ENCODE peak calls at places on chromosomes 1 and 21, in eight cellular contexts. J, U, T, F, C, V, W and I are unnamed samples.

GRCh38 chr1:221670081-221670480 is 71.8 kb downstream of the DUSP10 start:
- DNase-seq in J (no peak), U (no peak), T (no peak), F (no peak), C (no peak), V (no peak), W (no peak), I (no peak)

GRCh38 chr1:243939167-243939848 is 89.3 kb upstream of the AKT3 start:
- DNase-seq in J (no peak), U (no peak), T (peak; percentile 59), F (no peak), C (peak; percentile 24), V (no peak), W (no peak), I (no peak)

GRCh38 chr1:228781161-228781771 is 46.0 kb downstream of the RHOU start:
- DNase-seq in J (no peak), U (no peak), T (no peak), F (peak; percentile 92), C (peak; percentile 28), V (no peak), W (no peak), I (no peak)

GRCh38 chr1:47198214-47198613 is 8.4 kb upstream of the PDZK1IP1 start:
- DNase-seq in J (no peak), U (no peak), T (no peak), F (no peak), C (no peak), V (no peak), W (no peak), I (no peak)

GRCh38 chr1:31524196-31524967 is 51.9 kb upstream of the TINAGL1 start:
- DNase-seq in J (no peak), U (no peak), T (no peak), F (no peak), C (no peak), V (no peak), W (no peak), I (no peak)

GRCh38 chr1:112818990-112819689 is 104.0 kb upstream of the PPM1J start:
- DNase-seq in J (no peak), U (no peak), T (no peak), F (no peak), C (peak; percentile 62), V (no peak), W (no peak), I (peak; percentile 25)

GRCh38 chr1:226901421-226901820 is 31.0 kb downstream of the PSEN2 start:
- DNase-seq in J (no peak), U (no peak), T (no peak), F (no peak), C (no peak), V (no peak), W (no peak), I (no peak)

GRCh38 chr1:225441314-225442119 is 13.7 kb upstream of the LBR start:
- DNase-seq in J (peak; percentile 68), U (no peak), T (peak; percentile 72), F (no peak), C (no peak), V (no peak), W (no peak), I (no peak)

GRCh38 chr1:200654660-200655059 is 15.0 kb downstream of the DDX59 start:
- DNase-seq in J (peak; percentile 54), U (no peak), T (no peak), F (no peak), C (no peak), V (no peak), W (no peak), I (no peak)

GRCh38 chr21:32529679-32530078 is 55.6 kb downstream of the TCP10L start:
- DNase-seq in J (no peak), U (no peak), T (no peak), F (no peak), C (no peak), V (no peak), W (no peak), I (no peak)

GRCh38 chr1:47443530-47444316 is 5.9 kb downstream of the FOXD2 start:
- DNase-seq in J (no peak), U (no peak), T (no peak), F (no peak), C (no peak), V (no peak), W (no peak), I (no peak)

GRCh38 chr1:53765656-53766055 is 26.7 kb upstream of the GLIS1 start:
- DNase-seq in J (no peak), U (no peak), T (no peak), F (no peak), C (peak; percentile 30), V (no peak), W (no peak), I (no peak)

DNA sequence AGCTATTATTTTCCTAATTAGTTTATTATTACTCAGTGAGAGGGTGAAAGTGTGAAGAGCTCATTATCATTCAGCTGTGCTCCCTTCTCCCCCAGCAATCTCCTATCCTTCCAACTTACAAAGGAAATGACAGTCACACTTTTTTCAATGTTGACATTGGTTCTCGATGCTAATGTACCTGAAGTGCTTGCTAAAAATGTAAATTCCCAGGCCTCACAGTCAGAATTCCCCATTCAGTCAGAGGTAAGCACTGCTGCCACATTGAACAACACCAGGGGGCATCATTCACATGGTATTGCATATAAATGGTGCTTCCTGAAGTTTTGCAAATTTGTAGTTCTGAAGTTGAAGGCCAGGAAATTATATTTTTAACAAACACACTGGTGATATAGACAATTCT is 132.7 kb upstream of the FOXD3 start:
- DNase-seq in J (no peak), U (no peak), T (peak; percentile 16), F (no peak), C (no peak), V (no peak), W (no peak), I (no peak)
- TF ChIP-seq CTCF in J (peak; percentile 35), U (no peak), T (no peak), F (no peak), C (no peak), V (no peak), W (no peak), I (no peak)

GRCh38 chr1:67759692-67760029 is 73.6 kb downstream of the GNG12 start:
- DNase-seq in J (no peak), U (no peak), T (no peak), F (no peak), C (no peak), V (no peak), W (no peak), I (no peak)
- H3K4me3 ChIP-seq in J (no peak overlapping the region), U (no peak overlapping the region), T (no peak overlapping the region), F (no peak overlapping the region), C (no peak overlapping the region), V (no peak overlapping the region), W (no peak overlapping the region), I (no peak overlapping the region)

DNA sequence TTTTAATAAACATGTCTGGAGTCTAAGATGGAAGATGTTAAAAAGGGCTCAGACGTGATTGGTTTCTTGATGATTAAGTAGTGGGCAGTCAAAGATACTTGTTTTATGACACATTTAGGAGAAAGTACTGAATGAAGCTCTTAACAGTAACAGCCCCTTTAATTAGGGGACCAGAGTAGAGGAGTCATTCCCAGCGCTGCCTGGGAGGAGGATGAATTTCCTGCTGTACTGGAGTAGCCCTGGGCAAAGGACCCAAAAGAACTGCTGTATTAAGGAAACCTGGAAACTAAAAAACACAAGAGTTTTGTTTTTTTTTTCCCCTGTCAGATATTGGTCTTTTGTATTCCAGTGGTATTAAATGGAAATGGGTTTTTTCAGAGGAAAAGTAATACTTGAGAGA is 126.5 kb downstream of the NFIA start:
- DNase-seq in J (no peak), U (no peak), T (no peak), F (no peak), C (no peak), V (no peak), W (no peak), I (no peak)
- TF ChIP-seq CTCF in J (no peak), U (no peak), T (no peak), F (no peak), C (no peak), V (no peak), W (no peak), I (no peak)

GRCh38 chr1:85202092-85202863 is 1.5 kb upstream of the SYDE2 start:
- DNase-seq in J (no peak), U (no peak), T (no peak), F (no peak), C (no peak), V (no peak), W (no peak), I (no peak)

GRCh38 chr1:85203573-85204169 is 2.9 kb upstream of the SYDE2 start:
- DNase-seq in J (no peak), U (no peak), T (no peak), F (no peak), C (peak; percentile 38), V (no peak), W (no peak), I (peak; percentile 17)

GRCh38 chr1:85201340-85202091 is 700 bp upstream of the SYDE2 start:
- DNase-seq in J (peak; percentile 4), U (no peak), T (peak; percentile 58), F (peak; percentile 91), C (peak; percentile 52), V (peak; percentile 66), W (peak; percentile 79), I (no peak)

GRCh38 chr1:85200870-85201339 is at the start of gene SYDE2:
- DNase-seq in J (peak; percentile 35), U (peak; percentile 16), T (peak; percentile 75), F (peak; percentile 93), C (peak; percentile 56), V (peak; percentile 71), W (peak; percentile 81), I (no peak)

DNA sequence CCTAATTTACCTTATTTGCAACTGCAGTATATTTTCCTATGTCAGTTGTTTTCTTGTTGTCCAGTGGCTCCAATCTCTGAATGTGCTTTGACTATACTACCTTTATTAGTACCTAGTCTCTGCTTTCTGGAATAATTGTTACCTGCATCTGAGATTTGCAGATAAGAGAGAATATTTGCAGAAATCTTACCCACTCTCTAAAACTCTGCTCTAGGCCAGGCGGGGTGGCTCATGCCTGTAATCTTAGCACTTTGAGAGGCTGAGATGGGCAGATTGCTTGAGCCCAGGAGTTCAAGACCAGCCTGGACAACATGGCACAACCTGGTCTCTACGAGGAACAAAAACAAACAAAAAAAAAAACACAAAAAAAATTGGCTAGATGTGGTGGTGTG is 2.0 kb upstream of the SYDE2 start:
- DNase-seq in J (no peak), U (no peak), T (no peak), F (no peak), C (no peak), V (no peak), W (no peak), I (no peak)
- H3K4me3 ChIP-seq in J (no peak overlapping the region), U (no peak overlapping the region), T (peak overlapping the region; percentile 82), F (peak overlapping the region; percentile 90), C (no peak overlapping the region), V (no peak overlapping the region), W (no peak overlapping the region), I (no peak overlapping the region)

GRCh38 chr1:1973716-1974642 is 29.6 kb downstream of the CFAP74 start:
- DNase-seq in J (no peak), U (no peak), T (no peak), F (no peak), C (no peak), V (no peak), W (no peak), I (no peak)
- TF ChIP-seq CTCF in J (no peak), U (no peak), T (no peak), F (no peak), C (no peak), V (no peak), W (no peak), I (no peak)